ENCODE peak calls at places on chromosomes 12 and 14, in eight cellular contexts. F is RWPE1; B is kidney tubule cell; V is astrocyte of the cerebellum; R is astrocyte of the hippocampus; E is psoas muscle; P is stimulated activated CD4-positive, alpha-beta T cell treated with anti-CD3 and anti-CD28 coated beads, TNF-alpha, amount 100 ng/mL, for 24 hours; M is NCI-H1105. I is an unnamed sample.

GRCh38 chr12:110171186-110171538 is 47.0 kb downstream of the IFT81 start:
- DNase-seq in R (no peak), E (no peak), P (no peak), B (no peak), F (no peak), M (no peak), V (no peak), I (no peak)

GRCh38 chr12:59113831-59114273 is 193.5 kb upstream of the LRIG3 start:
- DNase-seq in R (peak), P (peak), B (peak), F (peak), V (peak), M (peak), E (peak), I (peak)

GRCh38 chr12:94972795-94973194 is 30.7 kb downstream of the NDUFA12 start:
- DNase-seq in P (no peak), E (no peak), F (no peak), V (no peak), R (no peak), B (no peak), M (no peak), I (no peak)

GRCh38 chr14:72634910-72635647 is 258.8 kb downstream of the DPF3 start:
- DNase-seq in E (no peak), M (no peak), B (no peak), F (no peak), V (no peak), P (no peak), R (no peak), I (peak)

GRCh38 chr12:21934173-21934572 is 7.1 kb downstream of the ABCC9 start:
- DNase-seq in V (no peak), M (no peak), R (no peak), F (no peak), B (no peak), E (no peak), P (no peak), I (no peak)

GRCh38 chr12:46177842-46178608 is 90.8 kb downstream of the SLC38A1 start:
- DNase-seq in F (no peak), R (no peak), M (no peak), B (no peak), P (no peak), V (no peak), E (no peak), I (peak)

GRCh38 chr12:15648564-15648963 is 140.6 kb downstream of the EPS8 start:
- DNase-seq in V (no peak), B (peak), P (no peak), F (no peak), E (no peak), M (no peak), R (no peak), I (no peak)

GRCh38 chr14:95705518-95705917 is 8.4 kb downstream of the TCL1A start:
- DNase-seq in M (no peak), B (no peak), V (no peak), P (no peak), E (no peak), F (no peak), R (no peak), I (no peak)

GRCh38 chr14:89910706-89911017 is 43.9 kb downstream of the EFCAB11 start:
- DNase-seq in R (no peak), E (no peak), F (no peak), P (no peak), V (no peak), M (no peak), B (peak), I (no peak)

GRCh38 chr14:100691395-100692025 is 35.2 kb upstream of the DLK1 start:
- DNase-seq in M (peak), V (no peak), R (peak), P (no peak), B (peak), E (no peak), F (peak), I (no peak)

GRCh38 chr14:100900837-100901390 is 2.6 kb downstream of the RTL1 start:
- DNase-seq in E (no peak), R (peak), B (peak), V (no peak), M (no peak), P (peak), F (no peak), I (no peak)

I was measured in GM06990.